ENCODE peak calls at places on chromosomes 3 and 15, in seven cellular contexts. One of them, this sample, is unnamed.

GRCh38 chr3:114983248-114983647 is 163.8 kb downstream of the ZBTB20 start:
- DNase-seq in cardiac muscle cell: no peak
- DNase-seq in choroid plexus epithelial cell: peak
- DNase-seq in sigmoid colon: no peak
- DNase-seq in foreskin fibroblast: no peak
- DNase-seq in psoas muscle: no peak
- DNase-seq in pancreas: no peak
- DNase-seq in this sample: no peak

GRCh38 chr3:183946037-183946436 is 61.4 kb upstream of the PARL start:
- DNase-seq in cardiac muscle cell: no peak
- DNase-seq in choroid plexus epithelial cell: no peak
- DNase-seq in sigmoid colon: no peak
- DNase-seq in foreskin fibroblast: no peak
- DNase-seq in psoas muscle: no peak
- DNase-seq in pancreas: no peak
- DNase-seq in this sample: no peak

GRCh38 chr15:62119224-62119925 is 45.7 kb downstream of the C2CD4B start:
- DNase-seq in cardiac muscle cell: peak
- DNase-seq in choroid plexus epithelial cell: peak
- DNase-seq in sigmoid colon: no peak
- DNase-seq in foreskin fibroblast: peak
- DNase-seq in psoas muscle: no peak
- DNase-seq in pancreas: no peak
- DNase-seq in this sample: no peak

GRCh38 chr15:37007301-37007700 is 93.0 kb downstream of the MEIS2 start:
- DNase-seq in cardiac muscle cell: no peak
- DNase-seq in choroid plexus epithelial cell: no peak
- DNase-seq in sigmoid colon: no peak
- DNase-seq in foreskin fibroblast: no peak
- DNase-seq in psoas muscle: no peak
- DNase-seq in pancreas: no peak
- DNase-seq in this sample: no peak

GRCh38 chr3:177488740-177489139 is 291.5 kb upstream of the TBL1XR1 start:
- DNase-seq in cardiac muscle cell: no peak
- DNase-seq in choroid plexus epithelial cell: no peak
- DNase-seq in sigmoid colon: no peak
- DNase-seq in foreskin fibroblast: no peak
- DNase-seq in psoas muscle: no peak
- DNase-seq in pancreas: no peak
- DNase-seq in this sample: no peak

GRCh38 chr3:11244131-11244677 is 28.0 kb upstream of the ATG7 start:
- DNase-seq in cardiac muscle cell: peak
- DNase-seq in choroid plexus epithelial cell: peak
- DNase-seq in sigmoid colon: no peak
- DNase-seq in foreskin fibroblast: no peak
- DNase-seq in psoas muscle: no peak
- DNase-seq in pancreas: no peak
- DNase-seq in this sample: no peak

GRCh38 chr15:71171195-71171594 is 55.9 kb downstream of the THSD4 start:
- DNase-seq in cardiac muscle cell: no peak
- DNase-seq in choroid plexus epithelial cell: no peak
- DNase-seq in sigmoid colon: no peak
- DNase-seq in foreskin fibroblast: no peak
- DNase-seq in psoas muscle: no peak
- DNase-seq in pancreas: no peak
- DNase-seq in this sample: no peak

GRCh38 chr15:83379574-83379973 is 67.6 kb upstream of the SH3GL3 start:
- DNase-seq in cardiac muscle cell: no peak
- DNase-seq in choroid plexus epithelial cell: no peak
- DNase-seq in sigmoid colon: no peak
- DNase-seq in foreskin fibroblast: no peak
- DNase-seq in psoas muscle: no peak
- DNase-seq in pancreas: no peak
- DNase-seq in this sample: no peak

GRCh38 chr3:9111349-9112265 is 137.8 kb downstream of the SRGAP3 start:
- DNase-seq in cardiac muscle cell: peak
- DNase-seq in choroid plexus epithelial cell: no peak
- DNase-seq in sigmoid colon: peak
- DNase-seq in foreskin fibroblast: peak
- DNase-seq in psoas muscle: peak
- DNase-seq in pancreas: no peak
- DNase-seq in this sample: no peak

GRCh38 chr15:87527416-87527815 is 729.1 kb downstream of the NTRK3 start:
- DNase-seq in cardiac muscle cell: no peak
- DNase-seq in choroid plexus epithelial cell: no peak
- DNase-seq in sigmoid colon: no peak
- DNase-seq in foreskin fibroblast: no peak
- DNase-seq in psoas muscle: no peak
- DNase-seq in pancreas: peak
- DNase-seq in this sample: no peak

GRCh38 chr3:142275856-142276255 is 50.5 kb upstream of the GK5 start:
- DNase-seq in cardiac muscle cell: peak
- DNase-seq in choroid plexus epithelial cell: peak
- DNase-seq in sigmoid colon: no peak
- DNase-seq in foreskin fibroblast: peak
- DNase-seq in psoas muscle: no peak
- DNase-seq in pancreas: no peak
- DNase-seq in this sample: no peak

GRCh38 chr15:43209059-43209824 is 11.6 kb downstream of the EPB42 start:
- DNase-seq in cardiac muscle cell: peak
- DNase-seq in choroid plexus epithelial cell: peak
- DNase-seq in sigmoid colon: no peak
- DNase-seq in foreskin fibroblast: no peak
- DNase-seq in psoas muscle: no peak
- DNase-seq in pancreas: no peak
- DNase-seq in this sample: no peak

GRCh38 chr3:73214846-73215245 is 153.4 kb downstream of the EBLN2 start:
- DNase-seq in cardiac muscle cell: no peak
- DNase-seq in choroid plexus epithelial cell: no peak
- DNase-seq in sigmoid colon: no peak
- DNase-seq in foreskin fibroblast: no peak
- DNase-seq in psoas muscle: no peak
- DNase-seq in pancreas: no peak
- DNase-seq in this sample: no peak

GRCh38 chr3:171687998-171688397 is 122.3 kb downstream of the PLD1 start:
- DNase-seq in cardiac muscle cell: no peak
- DNase-seq in choroid plexus epithelial cell: no peak
- DNase-seq in sigmoid colon: no peak
- DNase-seq in foreskin fibroblast: no peak
- DNase-seq in psoas muscle: no peak
- DNase-seq in pancreas: no peak
- DNase-seq in this sample: no peak

GRCh38 chr3:51340311-51340829 is 44.7 kb upstream of the MANF start:
- DNase-seq in cardiac muscle cell: peak
- DNase-seq in choroid plexus epithelial cell: peak
- DNase-seq in sigmoid colon: peak
- DNase-seq in foreskin fibroblast: peak
- DNase-seq in psoas muscle: no peak
- DNase-seq in pancreas: no peak
- DNase-seq in this sample: no peak

GRCh38 chr3:182807056-182807455 is 13.8 kb downstream of the ATP11B start:
- DNase-seq in cardiac muscle cell: no peak
- DNase-seq in choroid plexus epithelial cell: no peak
- DNase-seq in sigmoid colon: no peak
- DNase-seq in foreskin fibroblast: no peak
- DNase-seq in psoas muscle: no peak
- DNase-seq in pancreas: no peak
- DNase-seq in this sample: no peak

GRCh38 chr3:70227437-70227836 is 85.0 kb downstream of the MDFIC2 start:
- DNase-seq in cardiac muscle cell: no peak
- DNase-seq in choroid plexus epithelial cell: no peak
- DNase-seq in sigmoid colon: no peak
- DNase-seq in foreskin fibroblast: no peak
- DNase-seq in psoas muscle: no peak
- DNase-seq in pancreas: no peak
- DNase-seq in this sample: no peak

GRCh38 chr3:179082416-179082815 is 10.8 kb upstream of the ZMAT3 start:
- DNase-seq in cardiac muscle cell: no peak
- DNase-seq in choroid plexus epithelial cell: no peak
- DNase-seq in sigmoid colon: no peak
- DNase-seq in foreskin fibroblast: no peak
- DNase-seq in psoas muscle: no peak
- DNase-seq in pancreas: no peak
- DNase-seq in this sample: no peak

GRCh38 chr3:120093119-120093922 is 926 bp downstream of the GSK3B start:
- DNase-seq in cardiac muscle cell: peak
- DNase-seq in choroid plexus epithelial cell: peak
- DNase-seq in sigmoid colon: no peak
- DNase-seq in foreskin fibroblast: peak
- DNase-seq in psoas muscle: no peak
- DNase-seq in pancreas: no peak
- DNase-seq in this sample: peak

GRCh38 chr15:46266691-46267090 is 631.9 kb downstream of the SQOR start:
- DNase-seq in cardiac muscle cell: no peak
- DNase-seq in choroid plexus epithelial cell: no peak
- DNase-seq in sigmoid colon: no peak
- DNase-seq in foreskin fibroblast: no peak
- DNase-seq in psoas muscle: no peak
- DNase-seq in pancreas: no peak
- DNase-seq in this sample: peak

GRCh38 chr3:113485161-113485609 is 29.8 kb downstream of the SPICE1 start:
- DNase-seq in cardiac muscle cell: no peak
- DNase-seq in choroid plexus epithelial cell: no peak
- DNase-seq in sigmoid colon: no peak
- DNase-seq in foreskin fibroblast: no peak
- DNase-seq in psoas muscle: no peak
- DNase-seq in pancreas: no peak
- DNase-seq in this sample: no peak

GRCh38 chr15:22941179-22941578 is 39.0 kb downstream of the CYFIP1 start:
- DNase-seq in cardiac muscle cell: no peak
- DNase-seq in choroid plexus epithelial cell: no peak
- DNase-seq in sigmoid colon: peak
- DNase-seq in foreskin fibroblast: no peak
- DNase-seq in psoas muscle: no peak
- DNase-seq in pancreas: no peak
- DNase-seq in this sample: no peak

GRCh38 chr15:69902414-69903062 is 195.2 kb downstream of the TLE3 start:
- DNase-seq in cardiac muscle cell: no peak
- DNase-seq in choroid plexus epithelial cell: no peak
- DNase-seq in sigmoid colon: no peak
- DNase-seq in foreskin fibroblast: no peak
- DNase-seq in psoas muscle: no peak
- DNase-seq in pancreas: no peak
- DNase-seq in this sample: no peak

GRCh38 chr3:24351779-24352469 is 142.7 kb downstream of the THRB start:
- DNase-seq in cardiac muscle cell: peak
- DNase-seq in choroid plexus epithelial cell: peak
- DNase-seq in sigmoid colon: peak
- DNase-seq in foreskin fibroblast: no peak
- DNase-seq in psoas muscle: no peak
- DNase-seq in pancreas: no peak
- DNase-seq in this sample: no peak

GRCh38 chr15:38587214-38587613 is 22.6 kb upstream of the RASGRP1 start:
- DNase-seq in cardiac muscle cell: no peak
- DNase-seq in choroid plexus epithelial cell: no peak
- DNase-seq in sigmoid colon: no peak
- DNase-seq in foreskin fibroblast: no peak
- DNase-seq in psoas muscle: no peak
- DNase-seq in pancreas: no peak
- DNase-seq in this sample: no peak

GRCh38 chr3:99825239-99825638 is 7.6 kb downstream of the CMSS1 start:
- DNase-seq in cardiac muscle cell: peak
- DNase-seq in choroid plexus epithelial cell: peak
- DNase-seq in sigmoid colon: no peak
- DNase-seq in foreskin fibroblast: no peak
- DNase-seq in psoas muscle: no peak
- DNase-seq in pancreas: no peak
- DNase-seq in this sample: no peak
- TF ChIP-seq CTCF in cardiac muscle cell: no peak
- TF ChIP-seq CTCF in choroid plexus epithelial cell: no peak
- TF ChIP-seq CTCF in sigmoid colon: no peak
- TF ChIP-seq CTCF in foreskin fibroblast: no peak
- TF ChIP-seq CTCF in psoas muscle: no peak
- TF ChIP-seq CTCF in pancreas: no peak
- TF ChIP-seq CTCF in this sample: no peak

GRCh38 chr15:88663216-88663615 is 24.4 kb downstream of the ISG20 start:
- DNase-seq in cardiac muscle cell: peak
- DNase-seq in choroid plexus epithelial cell: no peak
- DNase-seq in sigmoid colon: peak
- DNase-seq in foreskin fibroblast: no peak
- DNase-seq in psoas muscle: no peak
- DNase-seq in pancreas: no peak
- DNase-seq in this sample: no peak

GRCh38 chr15:88661041-88661765 is 22.4 kb downstream of the ISG20 start:
- DNase-seq in cardiac muscle cell: no peak
- DNase-seq in choroid plexus epithelial cell: no peak
- DNase-seq in sigmoid colon: peak
- DNase-seq in foreskin fibroblast: no peak
- DNase-seq in psoas muscle: no peak
- DNase-seq in pancreas: no peak
- DNase-seq in this sample: no peak

GRCh38 chr15:88661766-88662556 is 23.1 kb downstream of the ISG20 start:
- DNase-seq in cardiac muscle cell: peak
- DNase-seq in choroid plexus epithelial cell: peak
- DNase-seq in sigmoid colon: no peak
- DNase-seq in foreskin fibroblast: no peak
- DNase-seq in psoas muscle: no peak
- DNase-seq in pancreas: no peak
- DNase-seq in this sample: no peak

GRCh38 chr15:88658972-88659931 is 20.4 kb downstream of the ISG20 start:
- DNase-seq in cardiac muscle cell: peak
- DNase-seq in choroid plexus epithelial cell: no peak
- DNase-seq in sigmoid colon: peak
- DNase-seq in foreskin fibroblast: peak
- DNase-seq in psoas muscle: no peak
- DNase-seq in pancreas: no peak
- DNase-seq in this sample: no peak

GRCh38 chr15:88664151-88664778 is 25.4 kb downstream of the ISG20 start:
- DNase-seq in cardiac muscle cell: peak
- DNase-seq in choroid plexus epithelial cell: peak
- DNase-seq in sigmoid colon: peak
- DNase-seq in foreskin fibroblast: no peak
- DNase-seq in psoas muscle: no peak
- DNase-seq in pancreas: no peak
- DNase-seq in this sample: no peak
- TF ChIP-seq CTCF in cardiac muscle cell: peak
- TF ChIP-seq CTCF in choroid plexus epithelial cell: peak
- TF ChIP-seq CTCF in sigmoid colon: peak
- TF ChIP-seq CTCF in foreskin fibroblast: no peak
- TF ChIP-seq CTCF in psoas muscle: peak
- TF ChIP-seq CTCF in pancreas: no peak
- TF ChIP-seq CTCF in this sample: no peak

GRCh38 chr3:156474560-156475389 is 80.1 kb downstream of the SSR3 start:
- DNase-seq in cardiac muscle cell: peak
- DNase-seq in choroid plexus epithelial cell: peak
- DNase-seq in sigmoid colon: no peak
- DNase-seq in foreskin fibroblast: no peak
- DNase-seq in psoas muscle: no peak
- DNase-seq in pancreas: no peak
- DNase-seq in this sample: peak
- TF ChIP-seq CTCF in cardiac muscle cell: peak
- TF ChIP-seq CTCF in choroid plexus epithelial cell: peak
- TF ChIP-seq CTCF in sigmoid colon: no peak
- TF ChIP-seq CTCF in foreskin fibroblast: peak
- TF ChIP-seq CTCF in psoas muscle: peak
- TF ChIP-seq CTCF in pancreas: no peak
- TF ChIP-seq CTCF in this sample: peak

DNA sequence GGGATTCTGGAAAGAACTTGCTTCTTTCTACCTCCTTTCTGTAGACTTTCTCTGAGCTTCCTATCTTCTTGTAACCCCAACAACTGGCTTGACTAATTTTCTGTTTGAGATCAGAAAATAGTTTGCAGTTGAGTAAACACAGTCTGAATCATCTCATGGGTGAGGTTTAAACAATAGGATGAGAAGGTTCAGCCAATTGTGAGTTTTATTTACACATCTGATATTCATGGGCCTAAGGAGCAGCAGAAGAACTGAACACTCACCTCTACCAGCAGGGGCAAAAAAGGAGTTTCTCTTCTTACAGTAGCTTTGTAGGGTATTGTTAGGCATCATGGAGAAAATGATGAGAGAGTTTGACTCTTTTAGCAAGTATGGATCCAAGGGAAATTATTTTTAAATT is 54.2 kb downstream of the DTWD1 start:
- DNase-seq in cardiac muscle cell: peak
- DNase-seq in choroid plexus epithelial cell: peak
- DNase-seq in sigmoid colon: no peak
- DNase-seq in foreskin fibroblast: peak
- DNase-seq in psoas muscle: no peak
- DNase-seq in pancreas: no peak
- DNase-seq in this sample: no peak
- TF ChIP-seq CTCF in cardiac muscle cell: no peak
- TF ChIP-seq CTCF in choroid plexus epithelial cell: peak
- TF ChIP-seq CTCF in sigmoid colon: no peak
- TF ChIP-seq CTCF in foreskin fibroblast: peak
- TF ChIP-seq CTCF in psoas muscle: no peak
- TF ChIP-seq CTCF in pancreas: no peak
- TF ChIP-seq CTCF in this sample: no peak

This sample was measured in glutamatergic neuron.